ENCODE peak calls at places on chromosomes 4 and X, in eight cellular contexts. L, O, S, M, V, W, F and C are unnamed samples.

GRCh38 chr4:83266689-83267088 is 17.9 kb downstream of the COQ2 start:
- DNase-seq in M (no peak), F (no peak), S (no peak), V (no peak), O (no peak), W (no peak), L (no peak), C (no peak)

GRCh38 chrX:42992199-42992943 is 214.4 kb upstream of the PPP1R2C start:
- DNase-seq in F (peak; percentile 0), L (no peak), O (no peak), M (no peak), S (no peak), W (no peak), V (no peak), C (no peak)

GRCh38 chrX:141468940-141469339 is 115.6 kb downstream of the SPANXA1 start:
- DNase-seq in O (no peak), F (no peak), M (no peak), W (no peak), V (no peak), L (peak; percentile 22), S (no peak), C (no peak)

GRCh38 chr4:165864228-165864627 is 8.8 kb upstream of the TLL1 start:
- DNase-seq in W (no peak), O (no peak), S (no peak), M (no peak), V (no peak), F (peak; percentile 25), L (no peak), C (no peak)

GRCh38 chrX:97685753-97686152 is 802.0 kb downstream of the RPA4 start:
- DNase-seq in W (peak; percentile 8), F (peak; percentile 19), V (no peak), L (peak; percentile 69), O (peak; percentile 46), S (no peak), M (no peak), C (peak; percentile 30)

GRCh38 chrX:69195197-69195596 is 29.9 kb upstream of the PJA1 start:
- DNase-seq in M (no peak), L (no peak), W (no peak), O (no peak), V (no peak), F (no peak), S (no peak), C (no peak)

GRCh38 chr4:121765941-121766538 is 1.1 kb upstream of the SMIM43 start:
- DNase-seq in W (no peak), O (no peak), F (no peak), S (no peak), V (no peak), M (no peak), L (no peak), C (no peak)

GRCh38 chr4:77473509-77473908 is 132.1 kb upstream of the CXCL13 start:
- DNase-seq in W (peak; percentile 45), S (no peak), M (no peak), F (peak; percentile 8), V (no peak), O (no peak), L (peak; percentile 23), C (peak; percentile 38)

GRCh38 chr4:2411786-2412510 is 6.5 kb downstream of the ZFYVE28 start:
- DNase-seq in O (no peak), S (no peak), L (no peak), W (peak; percentile 72), F (no peak), V (no peak), M (peak; percentile 35), C (peak; percentile 83)

GRCh38 chrX:40474205-40474626 is 106.6 kb upstream of the ATP6AP2 start:
- DNase-seq in L (peak; percentile 75), F (peak; percentile 86), O (no peak), W (no peak), V (no peak), M (peak; percentile 60), S (no peak), C (no peak)

GRCh38 chrX:54808109-54808604 is 612 bp downstream of the MAGED2 start:
- DNase-seq in V (peak; percentile 78), W (peak; percentile 36), M (peak; percentile 76), S (peak; percentile 17), L (no peak), O (no peak), F (no peak), C (peak; percentile 47)

GRCh38 chr4:140732780-140733179 is 23.4 kb downstream of the TBC1D9 start:
- DNase-seq in F (no peak), W (no peak), O (no peak), L (no peak), M (no peak), S (no peak), V (no peak), C (no peak)

GRCh38 chrX:42485621-42486020 is 292.3 kb downstream of the PPP1R2C start:
- DNase-seq in W (no peak), M (no peak), O (peak; percentile 23), V (no peak), F (no peak), L (no peak), S (no peak), C (no peak)

GRCh38 chr4:169791527-169792156 is 33.9 kb upstream of the HPF1 start:
- DNase-seq in L (peak; percentile 74), M (peak; percentile 80), W (no peak), S (no peak), O (peak; percentile 75), F (peak; percentile 58), V (no peak), C (no peak)

GRCh38 chr4:107733431-107733925 is 13.4 kb upstream of the PAPSS1 start:
- DNase-seq in F (no peak), W (no peak), S (no peak), O (no peak), M (no peak), V (no peak), L (no peak), C (no peak)

GRCh38 chr4:162804323-162804924 is 362.3 kb downstream of the NAF1 start:
- DNase-seq in S (no peak), O (no peak), M (no peak), V (no peak), F (no peak), W (no peak), L (peak; percentile 12), C (no peak)

GRCh38 chr4:32455231-32455630 is 1735.1 kb downstream of the PCDH7 start:
- DNase-seq in S (no peak), F (peak; percentile 42), L (peak; percentile 78), V (no peak), O (peak; percentile 45), M (no peak), W (no peak), C (no peak)

GRCh38 chr4:1351854-1352633 is 5.0 kb downstream of the UVSSA start:
- DNase-seq in V (peak; percentile 91), O (peak; percentile 58), M (peak; percentile 98), W (peak; percentile 93), L (peak; percentile 81), S (peak; percentile 85), F (peak; percentile 87), C (peak; percentile 83)
- TF ChIP-seq CTCF in V (peak; percentile 95), O (peak; percentile 99), M (peak; percentile 99), W (peak; percentile 90), L (peak; percentile 97), S (peak; percentile 85), F (peak; percentile 80), C (peak; percentile 89)

GRCh38 chr4:70725633-70726032 is 3.9 kb downstream of the RUFY3 start:
- DNase-seq in V (no peak), F (no peak), L (no peak), O (no peak), W (no peak), S (no peak), M (no peak), C (no peak)
- TF ChIP-seq CTCF in V (no peak), F (no peak), L (no peak), O (no peak), W (no peak), S (no peak), M (no peak), C (no peak)

DNA sequence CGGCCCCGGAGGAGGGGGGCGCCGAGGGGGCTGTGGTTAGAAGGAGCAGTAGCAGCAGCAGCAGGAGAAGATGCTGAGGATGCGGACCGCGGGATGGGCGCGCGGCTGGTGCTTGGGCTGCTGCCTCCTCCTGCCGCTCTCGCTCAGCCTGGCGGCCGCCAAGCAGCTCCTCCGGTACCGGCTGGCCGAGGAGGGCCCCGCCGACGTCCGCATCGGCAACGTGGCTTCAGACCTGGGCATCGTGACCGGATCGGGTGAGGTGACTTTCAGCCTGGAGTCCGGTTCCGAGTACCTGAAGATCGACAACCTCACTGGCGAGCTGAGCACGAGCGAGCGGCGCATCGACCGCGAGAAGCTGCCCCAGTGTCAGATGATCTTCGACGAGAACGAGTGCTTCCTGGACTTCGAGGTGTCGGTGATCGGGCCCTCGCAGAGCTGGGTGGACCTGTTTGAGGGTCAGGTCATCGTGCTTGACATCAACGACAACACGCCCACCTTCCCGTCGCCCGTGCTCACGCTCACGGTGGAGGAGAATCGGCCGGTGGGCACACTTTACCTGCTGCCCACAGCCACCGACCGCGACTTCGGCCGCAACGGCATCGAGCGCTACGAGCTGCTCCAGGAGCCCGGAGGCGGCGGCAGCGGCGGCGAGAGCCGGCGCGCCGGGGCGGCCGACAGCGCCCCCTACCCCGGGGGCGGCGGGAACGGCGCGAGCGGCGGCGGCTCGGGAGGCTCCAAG is 1.4 kb downstream of the PCDH7 start:
- DNase-seq in M (peak; percentile 78), L (peak; percentile 36), S (no peak), V (peak; percentile 69), O (no peak), F (no peak), W (peak; percentile 30), C (peak; percentile 22)
- TF ChIP-seq CTCF in M (no peak), L (no peak), S (no peak), V (no peak), O (no peak), F (no peak), W (no peak), C (no peak)

GRCh38 chr4:186483656-186484055 is 71.7 kb downstream of the MTNR1A start:
- DNase-seq in L (no peak), S (no peak), V (no peak), O (no peak), F (no peak), W (no peak), M (no peak), C (no peak)

GRCh38 chr4:186487726-186488125 is 67.6 kb downstream of the MTNR1A start:
- DNase-seq in F (no peak), V (no peak), S (no peak), O (no peak), L (no peak), M (no peak), W (no peak), C (no peak)

GRCh38 chr4:186486172-186486571 is 69.2 kb downstream of the MTNR1A start:
- DNase-seq in M (no peak), L (peak; percentile 12), S (no peak), O (no peak), F (no peak), W (no peak), V (no peak), C (no peak)

GRCh38 chr4:186481998-186482790 is 73.2 kb downstream of the MTNR1A start:
- DNase-seq in W (no peak), F (no peak), O (no peak), M (no peak), L (no peak), S (no peak), V (no peak), C (no peak)

DNA sequence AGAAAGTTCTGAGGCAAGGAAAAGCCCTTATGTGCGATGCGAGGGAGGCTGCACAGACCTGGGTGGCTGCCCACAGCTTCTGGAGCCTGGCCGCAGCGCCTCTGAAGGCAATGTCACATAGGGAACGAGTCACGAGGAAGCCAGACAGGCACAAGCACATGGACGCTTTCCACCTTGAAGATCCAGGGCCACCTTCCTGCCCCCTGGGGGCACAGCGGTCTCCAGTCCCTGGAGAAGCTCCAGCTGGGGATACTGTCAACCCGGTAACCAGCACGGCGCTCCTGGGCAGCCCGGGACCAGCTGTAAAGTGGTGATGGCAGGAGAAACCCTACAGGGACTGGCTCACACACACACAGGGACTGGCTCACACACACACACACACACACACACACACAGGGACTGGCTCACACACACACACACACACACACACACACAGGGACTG is 69.7 kb downstream of the MTNR1A start:
- DNase-seq in O (no peak), M (peak; percentile 62), S (no peak), F (no peak), W (no peak), L (no peak), V (no peak), C (no peak)
- TF ChIP-seq CTCF in O (peak; percentile 1), M (no peak), S (no peak), F (no peak), W (no peak), L (no peak), V (no peak), C (no peak)